ENCODE peak calls at places on chromosomes 3 and 15, in four cellular contexts. D is stimulated activated CD4-positive, alpha-beta T cell treated with anti-CD3 and anti-CD28 coated beads, Interleukin-4, amount 100 ng/mL, for 1 hour; E is HL-60; L is Panc1. Y is an unnamed sample.

GRCh38 chr3:107227091-107227490 is 150.1 kb upstream of the CCDC54 start:
- DNase-seq in D (no peak), E (no peak), L (no peak), Y (peak)

GRCh38 chr15:100751585-100751984 is 128.0 kb upstream of the ALDH1A3 start:
- DNase-seq in D (no peak), E (no peak), L (no peak), Y (no peak)

GRCh38 chr15:45180201-45180600 is 7.6 kb downstream of the SHF start:
- DNase-seq in D (no peak), E (no peak), L (no peak), Y (no peak)

GRCh38 chr3:71503525-71504249 is 79.8 kb downstream of the FOXP1 start:
- DNase-seq in D (no peak), E (no peak), L (no peak), Y (peak)

GRCh38 chr15:99707481-99708270 is 25.6 kb downstream of the LYSMD4 start:
- DNase-seq in D (no peak), E (no peak), L (no peak), Y (peak)

GRCh38 chr15:65903296-65904073 is 34.2 kb downstream of the RAB11A start:
- DNase-seq in D (no peak), E (no peak), L (no peak), Y (no peak)

GRCh38 chr15:67405208-67406191 is 115.4 kb upstream of the C15orf61 start:
- DNase-seq in D (no peak), E (no peak), L (no peak), Y (peak)

GRCh38 chr3:140152851-140153640 is 218.1 kb downstream of the CLSTN2 start:
- DNase-seq in D (no peak), E (no peak), L (no peak), Y (no peak)

GRCh38 chr3:160928183-160928718 is 172.2 kb downstream of the PPM1L start:
- DNase-seq in D (no peak), E (no peak), L (no peak), Y (no peak)

GRCh38 chr3:143429628-143430514 is 310.3 kb downstream of the CHST2 start:
- DNase-seq in D (no peak), E (no peak), L (no peak), Y (no peak)

GRCh38 chr15:64247906-64248541 is 85.2 kb upstream of the PPIB start:
- DNase-seq in D (no peak), E (peak), L (peak), Y (peak)

GRCh38 chr3:60933828-60934227 is 317.4 kb downstream of the FHIT start:
- DNase-seq in D (no peak), E (no peak), L (no peak), Y (no peak)

GRCh38 chr3:45597581-45597980 is 3.0 kb downstream of the LIMD1 start:
- DNase-seq in D (no peak), E (no peak), L (no peak), Y (no peak)